ENCODE peak calls at places on chromosomes 6 and 20, in seven cellular contexts. A is left ventricle myocardium inferior, T is fibroblast of mammary gland, E is LHCN-M2, J is ACHN, G is stomach, F is T-cell. P is an unnamed sample.

GRCh38 chr6:98516869-98517268 is 317.5 kb upstream of the POU3F2 start:
- DNase-seq in A (no peak), T (no peak), E (no peak), J (no peak), G (no peak), F (no peak), P (no peak)

GRCh38 chr20:2741881-2742280 is 49.3 kb downstream of the EBF4 start:
- DNase-seq in A (no peak), T (no peak), E (no peak), J (no peak), G (no peak), F (no peak), P (no peak)

GRCh38 chr6:29748391-29749352 is 25.4 kb downstream of the HLA-F start:
- DNase-seq in A (peak; percentile 94), T (peak; percentile 76), E (peak; percentile 58), J (peak; percentile 88), G (peak; percentile 93), F (peak; percentile 75), P (peak; percentile 75)

GRCh38 chr6:148866657-148867268 is 119.9 kb downstream of the UST start:
- DNase-seq in A (no peak), T (no peak), E (no peak), J (no peak), G (no peak), F (no peak), P (no peak)

GRCh38 chr6:68976260-68976659 is 341.2 kb downstream of the ADGRB3 start:
- DNase-seq in A (no peak), T (no peak), E (no peak), J (no peak), G (no peak), F (no peak), P (peak; percentile 40)

GRCh38 chr6:27541212-27541931 is 68.5 kb upstream of the ZNF184 start:
- DNase-seq in A (no peak), T (peak; percentile 59), E (peak; percentile 31), J (no peak), G (no peak), F (no peak), P (peak; percentile 81)

GRCh38 chr6:166922937-166923336 is 33.4 kb downstream of the RNASET2 start:
- DNase-seq in A (no peak), T (no peak), E (no peak), J (no peak), G (no peak), F (no peak), P (no peak)

GRCh38 chr6:154821638-154822037 is 88.4 kb downstream of the SCAF8 start:
- DNase-seq in A (no peak), T (no peak), E (no peak), J (no peak), G (no peak), F (no peak), P (no peak)

GRCh38 chr6:94099072-94099471 is 679.7 kb upstream of the EPHA7 start:
- DNase-seq in A (no peak), T (no peak), E (no peak), J (no peak), G (no peak), F (no peak), P (no peak)

GRCh38 chr20:50381771-50382593 is 128.2 kb upstream of the PTPN1 start:
- DNase-seq in A (no peak), T (no peak), E (no peak), J (no peak), G (no peak), F (no peak), P (no peak)

GRCh38 chr6:150169609-150170008 is 26.8 kb downstream of the PPP1R14C start:
- DNase-seq in A (no peak), T (peak; percentile 91), E (peak; percentile 22), J (no peak), G (no peak), F (no peak), P (peak; percentile 64)

GRCh38 chr6:73580247-73581149 is 59.7 kb upstream of the EEF1A1 start:
- DNase-seq in A (peak; percentile 78), T (peak; percentile 97), E (peak; percentile 99), J (peak; percentile 95), G (peak; percentile 81), F (peak; percentile 24), P (peak; percentile 100)

GRCh38 chr6:47521966-47522365 is 44.4 kb downstream of the CD2AP start:
- DNase-seq in A (no peak), T (no peak), E (no peak), J (no peak), G (no peak), F (no peak), P (no peak)

GRCh38 chr6:146914563-146915483 is 289.4 kb upstream of the STXBP5 start:
- DNase-seq in A (no peak), T (peak; percentile 97), E (peak; percentile 97), J (peak; percentile 93), G (no peak), F (no peak), P (peak; percentile 97)

GRCh38 chr6:163408352-163408991 is 6.0 kb upstream of the QKI start:
- DNase-seq in A (no peak), T (no peak), E (no peak), J (peak; percentile 89), G (no peak), F (no peak), P (no peak)

GRCh38 chr6:19896580-19897010 is 59.4 kb downstream of the ID4 start:
- DNase-seq in A (no peak), T (no peak), E (no peak), J (no peak), G (no peak), F (no peak), P (no peak)

GRCh38 chr6:118917550-118918321 is 17.2 kb downstream of the MCM9 start:
- DNase-seq in A (no peak), T (no peak), E (no peak), J (peak; percentile 59), G (no peak), F (no peak), P (peak; percentile 28)

GRCh38 chr6:157273756-157274088 is 49.6 kb downstream of the TMEM242 start:
- DNase-seq in A (peak; percentile 39), T (no peak), E (no peak), J (no peak), G (peak; percentile 35), F (peak; percentile 57), P (no peak)

GRCh38 chr20:58661298-58662141 is 10.4 kb downstream of the STX16 start:
- DNase-seq in A (no peak), T (no peak), E (no peak), J (no peak), G (no peak), F (peak; percentile 47), P (no peak)

GRCh38 chr6:165616116-165616515 is 46.9 kb downstream of the PDE10A start:
- DNase-seq in A (no peak), T (peak; percentile 61), E (peak; percentile 96), J (peak; percentile 67), G (no peak), F (no peak), P (no peak)

GRCh38 chr20:32621071-32621913 is 36.2 kb upstream of the NOL4L start:
- DNase-seq in A (no peak), T (no peak), E (no peak), J (no peak), G (no peak), F (no peak), P (peak; percentile 23)

GRCh38 chr6:27247133-27247836 is at the start of gene PRSS16:
- DNase-seq in A (no peak), T (no peak), E (no peak), J (no peak), G (no peak), F (no peak), P (no peak)

GRCh38 chr6:131778134-131778533 is 29.7 kb upstream of the ENPP1 start:
- DNase-seq in A (no peak), T (no peak), E (no peak), J (no peak), G (no peak), F (no peak), P (no peak)

GRCh38 chr6:41162687-41163418 is at the start of gene TREM2:
- DNase-seq in A (no peak), T (no peak), E (no peak), J (no peak), G (no peak), F (no peak), P (no peak)

GRCh38 chr20:47187450-47188195 is 168.9 kb downstream of the ZMYND8 start:
- DNase-seq in A (no peak), T (no peak), E (no peak), J (no peak), G (no peak), F (no peak), P (no peak)

GRCh38 chr6:41712651-41713103 is 22.7 kb downstream of the TFEB start:
- DNase-seq in A (peak; percentile 80), T (no peak), E (no peak), J (peak; percentile 74), G (peak; percentile 92), F (no peak), P (no peak)

GRCh38 chr6:104509355-104509754 is 350.4 kb downstream of the HACE1 start:
- DNase-seq in A (no peak), T (no peak), E (no peak), J (no peak), G (no peak), F (no peak), P (no peak)

GRCh38 chr6:19535351-19535750 is 301.8 kb upstream of the ID4 start:
- DNase-seq in A (no peak), T (no peak), E (no peak), J (no peak), G (no peak), F (no peak), P (no peak)

GRCh38 chr6:30544666-30545272 is 11.5 kb downstream of the GNL1 start:
- DNase-seq in A (no peak), T (peak; percentile 76), E (peak; percentile 72), J (peak; percentile 64), G (no peak), F (no peak), P (peak; percentile 89)

GRCh38 chr20:5463007-5463686 is 146.4 kb upstream of the PROKR2 start:
- DNase-seq in A (no peak), T (no peak), E (no peak), J (no peak), G (no peak), F (no peak), P (no peak)

GRCh38 chr20:19633985-19634384 is 124.1 kb upstream of the RIN2 start:
- DNase-seq in A (no peak), T (no peak), E (no peak), J (no peak), G (no peak), F (no peak), P (no peak)

P was measured in ELR.